ENCODE peak calls at places on chromosomes 4 and X, in nine cellular contexts. T is activated B cell treated with CpG ODN at 0.5 μM for 24 hours, D is dorsolateral prefrontal cortex, G is neural progenitor cell, E is choroid plexus epithelial cell, P is kidney epithelial cell, C is fibroblast of the aortic adventitia, Q is PC-3, N is GM10248. O is an unnamed sample.

GRCh38 chrX:140091276-140091886 is 126.1 kb upstream of the CXorf66 start:
- DNase-seq in T (peak), D (peak), G (peak), E (no peak), P (no peak), C (no peak), Q (no peak), N (peak), O (peak)

GRCh38 chr4:128698386-128698785 is 111.1 kb upstream of the JADE1 start:
- DNase-seq in T (no peak), D (no peak), G (no peak), E (no peak), P (no peak), C (no peak), Q (no peak), N (no peak), O (no peak)

GRCh38 chrX:42189601-42190000 is 266.2 kb upstream of the CASK start:
- DNase-seq in T (no peak), D (no peak), G (no peak), E (peak), P (no peak), C (no peak), Q (no peak), N (no peak), O (no peak)

GRCh38 chrX:155188786-155189185 is 27.5 kb upstream of the VBP1 start:
- DNase-seq in T (no peak), D (no peak), G (no peak), E (no peak), P (no peak), C (no peak), Q (no peak), N (no peak), O (no peak)

GRCh38 chr4:143083811-143084472 is 100.8 kb upstream of the USP38 start:
- DNase-seq in T (no peak), D (no peak), G (no peak), E (no peak), P (no peak), C (no peak), Q (no peak), N (no peak), O (no peak)

GRCh38 chr4:40000711-40001110 is 23.0 kb upstream of the PDS5A start:
- DNase-seq in T (no peak), D (no peak), G (no peak), E (no peak), P (no peak), C (no peak), Q (no peak), N (no peak), O (no peak)

GRCh38 chr4:167176723-167177367 is 57.4 kb downstream of the SPOCK3 start:
- DNase-seq in T (no peak), D (no peak), G (no peak), E (no peak), P (no peak), C (no peak), Q (no peak), N (no peak), O (no peak)

GRCh38 chr4:101259876-101260275 is 87.5 kb downstream of the PPP3CA start:
- DNase-seq in T (no peak), D (no peak), G (no peak), E (peak), P (no peak), C (peak), Q (no peak), N (no peak), O (no peak)

GRCh38 chr4:186021461-186022167 is 47.3 kb upstream of the TLR3 start:
- DNase-seq in T (no peak), D (peak), G (peak), E (peak), P (peak), C (peak), Q (peak), N (peak), O (no peak)

GRCh38 chr4:113943863-113944262 is 35.6 kb downstream of the ARSJ start:
- DNase-seq in T (no peak), D (no peak), G (no peak), E (no peak), P (no peak), C (peak), Q (peak), N (no peak), O (no peak)

GRCh38 chr4:131499139-131499873 is 1649.8 kb upstream of the PCDH10 start:
- DNase-seq in T (no peak), D (no peak), G (no peak), E (peak), P (peak), C (peak), Q (peak), N (no peak), O (no peak)

GRCh38 chr4:169677150-169677732 is 56.9 kb downstream of the CLCN3 start:
- DNase-seq in T (no peak), D (no peak), G (no peak), E (no peak), P (no peak), C (no peak), Q (no peak), N (no peak), O (no peak)

GRCh38 chr4:176879370-176880116 is 86.8 kb upstream of the VEGFC start:
- DNase-seq in T (no peak), D (no peak), G (no peak), E (peak), P (no peak), C (peak), Q (no peak), N (no peak), O (no peak)

GRCh38 chrX:38326086-38326485 is 1.2 kb downstream of the RPGR start:
- DNase-seq in T (no peak), D (no peak), G (no peak), E (no peak), P (no peak), C (no peak), Q (peak), N (no peak), O (no peak)

GRCh38 chr4:77220841-77221613 is 64.0 kb downstream of the CCNG2 start:
- DNase-seq in T (no peak), D (no peak), G (no peak), E (peak), P (no peak), C (peak), Q (no peak), N (no peak), O (no peak)

GRCh38 chr4:185638548-185639301 is 103.4 kb upstream of the PDLIM3 start:
- DNase-seq in T (no peak), D (no peak), G (peak), E (no peak), P (no peak), C (no peak), Q (no peak), N (no peak), O (no peak)

GRCh38 chr4:16532240-16532990 is 306.1 kb upstream of the TAPT1 start:
- DNase-seq in T (no peak), D (no peak), G (no peak), E (peak), P (no peak), C (peak), Q (peak), N (no peak), O (no peak)

GRCh38 chr4:181008164-181008563 is 1235.0 kb upstream of the TENM3 start:
- DNase-seq in T (no peak), D (no peak), G (no peak), E (peak), P (peak), C (peak), Q (peak), N (no peak), O (no peak)

GRCh38 chrX:72080150-72080549 is 51.6 kb downstream of the RTL5 start:
- DNase-seq in T (no peak), D (no peak), G (no peak), E (no peak), P (no peak), C (no peak), Q (no peak), N (no peak), O (no peak)

GRCh38 chr4:26822546-26822945 is 38.1 kb upstream of the STIM2 start:
- DNase-seq in T (no peak), D (no peak), G (no peak), E (no peak), P (no peak), C (no peak), Q (no peak), N (peak), O (no peak)

GRCh38 chr4:5467111-5467510 is 241.2 kb downstream of the EVC2 start:
- DNase-seq in T (no peak), D (no peak), G (no peak), E (no peak), P (no peak), C (no peak), Q (no peak), N (no peak), O (no peak)

GRCh38 chrX:154529206-154529612 is 13.2 kb upstream of the FAM3A start:
- DNase-seq in T (no peak), D (no peak), G (no peak), E (peak), P (no peak), C (peak), Q (no peak), N (no peak), O (no peak)

GRCh38 chr4:99861120-99861905 is 32.9 kb downstream of the LAMTOR3 start:
- DNase-seq in T (no peak), D (no peak), G (no peak), E (no peak), P (no peak), C (no peak), Q (no peak), N (no peak), O (no peak)

GRCh38 chr4:81722229-81722900 is 250.7 kb upstream of the RASGEF1B start:
- DNase-seq in T (no peak), D (no peak), G (peak), E (no peak), P (no peak), C (no peak), Q (no peak), N (no peak), O (no peak)

GRCh38 chrX:153900806-153901752 is 3.4 kb upstream of the AVPR2 start:
- DNase-seq in T (peak), D (no peak), G (peak), E (peak), P (peak), C (peak), Q (peak), N (peak), O (peak)

GRCh38 chrX:135707880-135708279 is 5.6 kb upstream of the CT45A1 start:
- DNase-seq in T (no peak), D (no peak), G (peak), E (no peak), P (no peak), C (no peak), Q (peak), N (peak), O (no peak)

DNA sequence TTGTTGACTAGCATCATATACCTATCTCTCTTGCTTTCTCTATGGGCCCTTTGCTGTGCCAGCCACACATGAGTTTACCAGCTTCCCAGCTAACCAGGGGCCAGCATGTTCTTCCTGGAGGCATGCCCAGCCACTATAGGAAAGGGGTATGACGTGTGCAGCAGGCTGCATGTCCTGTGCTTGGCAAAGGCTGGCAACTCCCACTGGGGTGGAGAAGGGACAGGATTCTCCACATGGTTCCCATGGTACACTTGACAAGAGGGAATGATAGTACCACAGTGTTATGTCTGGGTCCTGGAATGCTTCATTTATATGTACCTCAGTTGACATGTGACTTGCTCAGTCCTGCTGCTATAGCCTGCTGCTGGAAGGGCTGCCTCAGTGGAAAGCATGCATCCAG is 78.8 kb downstream of the TMEM164 start:
- DNase-seq in T (no peak), D (no peak), G (no peak), E (peak), P (no peak), C (no peak), Q (peak), N (no peak), O (no peak)
- TF ChIP-seq CTCF in T (no peak), D (no peak), G (no peak), E (no peak), P (no peak), C (no peak), Q (no peak), N (no peak), O (no peak)

GRCh38 chr4:106875340-106875739 is 160.8 kb downstream of the DKK2 start:
- DNase-seq in T (no peak), D (no peak), G (peak), E (no peak), P (no peak), C (no peak), Q (no peak), N (no peak), O (no peak)
- TF ChIP-seq CTCF in T (no peak), D (no peak), G (peak), E (no peak), P (no peak), C (no peak), Q (no peak), N (no peak), O (no peak)

DNA sequence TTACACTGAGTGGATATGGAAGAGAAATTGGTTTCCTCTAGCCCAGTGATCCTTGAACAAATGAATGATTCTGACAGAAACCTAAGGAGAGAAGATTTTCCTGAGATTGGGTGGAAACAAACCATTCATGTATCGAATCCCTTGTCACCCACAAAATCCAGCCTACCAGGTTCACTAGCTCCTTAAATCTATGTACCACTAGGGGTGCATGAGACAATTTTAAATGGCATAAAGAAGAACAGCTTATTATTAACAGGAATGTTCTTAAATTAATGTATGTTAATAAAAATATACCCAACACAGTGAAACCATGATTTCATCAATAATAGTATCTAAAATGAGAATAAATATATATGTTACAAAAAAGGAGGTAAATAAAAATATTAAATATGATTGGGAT is 118.4 kb upstream of the LNX1 start:
- DNase-seq in T (no peak), D (no peak), G (no peak), E (peak), P (no peak), C (no peak), Q (peak), N (no peak), O (no peak)
- TF ChIP-seq CTCF in T (no peak), D (no peak), G (peak), E (peak), P (no peak), C (peak), Q (peak), N (no peak), O (no peak)

GRCh38 chrX:7191681-7192110 is 43.7 kb upstream of the PUDP start:
- DNase-seq in T (no peak), D (no peak), G (no peak), E (no peak), P (no peak), C (no peak), Q (peak), N (no peak), O (no peak)
- TF ChIP-seq CTCF in T (no peak), D (no peak), G (peak), E (peak), P (no peak), C (no peak), Q (peak), N (no peak), O (no peak)

DNA sequence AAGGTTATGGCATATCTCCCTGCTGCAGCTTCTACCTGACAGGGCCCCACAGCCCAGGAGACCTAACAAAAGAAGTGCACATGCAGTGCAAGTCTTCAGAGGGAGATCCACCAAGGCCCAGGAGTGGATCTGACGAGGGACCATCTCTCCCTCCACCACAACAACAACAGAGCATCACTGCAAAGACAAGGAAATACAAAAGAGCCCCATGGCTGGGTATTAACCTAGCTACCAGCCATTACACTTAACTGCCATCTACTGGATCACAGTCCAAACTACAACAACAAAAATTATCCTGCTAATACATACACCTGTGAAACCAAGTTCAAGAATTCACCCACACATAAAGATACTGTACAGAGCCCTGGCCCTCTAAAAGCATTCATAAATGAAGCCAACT is 280.2 kb upstream of the SLC7A11 start:
- DNase-seq in T (no peak), D (no peak), G (peak), E (peak), P (no peak), C (peak), Q (peak), N (no peak), O (no peak)
- TF ChIP-seq CTCF in T (no peak), D (no peak), G (peak), E (peak), P (peak), C (peak), Q (peak), N (peak), O (no peak)